ENCODE peak calls at places on chromosomes 13 and 19, in four cellular contexts. C is foreskin fibroblast, S is tibial nerve, Y is thoracic aorta. G is an unnamed sample.
A peak's percentile ranks its signal among the peaks of the same experiment; 100 is the strongest.

GRCh38 chr13:33307820-33308219 is 22.3 kb upstream of the STARD13 start:
- DNase-seq in C (no peak), S (no peak), Y (no peak), G (no peak)

GRCh38 chr19:40974633-40975037 is 16.4 kb upstream of the CYP2B6 start:
- DNase-seq in C (peak; percentile 83), S (peak; percentile 41), Y (peak; percentile 31), G (peak; percentile 77)

GRCh38 chr13:103471896-103472295 is 405.7 kb upstream of the SLC10A2 start:
- DNase-seq in C (no peak), S (no peak), Y (no peak), G (no peak)

GRCh38 chr13:93420887-93421286 is 194.3 kb downstream of the GPC6 start:
- DNase-seq in C (no peak), S (no peak), Y (no peak), G (no peak)

GRCh38 chr13:80249906-80250513 is 90.9 kb downstream of the SPRY2 start:
- DNase-seq in C (peak; percentile 36), S (no peak), Y (no peak), G (no peak)

GRCh38 chr19:55092423-55093318 is 17.0 kb downstream of the EPS8L1 start:
- DNase-seq in C (no peak), S (no peak), Y (no peak), G (no peak)

GRCh38 chr19:19342086-19343015 is 21.7 kb downstream of the MAU2 start:
- DNase-seq in C (peak; percentile 77), S (no peak), Y (no peak), G (peak; percentile 83)

GRCh38 chr19:10505583-10506229 is 2.5 kb upstream of the KEAP1 start:
- DNase-seq in C (peak; percentile 80), S (peak; percentile 64), Y (peak; percentile 25), G (peak; percentile 73)

GRCh38 chr19:10583021-10583776 is 3.9 kb downstream of the AP1M2 start:
- DNase-seq in C (no peak), S (no peak), Y (no peak), G (no peak)

GRCh38 chr13:39451860-39452301 is 151.1 kb downstream of the LHFPL6 start:
- DNase-seq in C (peak; percentile 14), S (no peak), Y (no peak), G (peak; percentile 57)

GRCh38 chr13:107095876-107096275 is 527.9 kb upstream of the ARGLU1 start:
- DNase-seq in C (no peak), S (no peak), Y (no peak), G (no peak)

GRCh38 chr13:113029487-113030258 is 60.7 kb downstream of the MCF2L start:
- DNase-seq in C (peak; percentile 38), S (no peak), Y (no peak), G (peak; percentile 89)

GRCh38 chr19:13207237-13208130 is 57.3 kb downstream of the IER2 start:
- DNase-seq in C (peak; percentile 58), S (no peak), Y (no peak), G (no peak)

GRCh38 chr19:7969560-7969949 is 26.1 kb upstream of the TIMM44 start:
- DNase-seq in C (no peak), S (no peak), Y (no peak), G (no peak)

GRCh38 chr13:94933230-94933751 is 220.9 kb upstream of the SOX21 start:
- DNase-seq in C (no peak), S (no peak), Y (no peak), G (peak; percentile 57)

GRCh38 chr13:42534785-42535184 is 39.2 kb upstream of the TNFSF11 start:
- DNase-seq in C (no peak), S (no peak), Y (no peak), G (no peak)

GRCh38 chr13:49569993-49570689 is 15.2 kb downstream of the RCBTB1 start:
- DNase-seq in C (no peak), S (no peak), Y (no peak), G (no peak)

GRCh38 chr19:9584073-9584833 is at the start of gene ZNF121:
- DNase-seq in C (peak; percentile 92), S (peak; percentile 64), Y (peak; percentile 19), G (peak; percentile 84)

GRCh38 chr19:6354098-6354674 is 7.1 kb upstream of the CLPP start:
- DNase-seq in C (peak; percentile 57), S (no peak), Y (no peak), G (no peak)

GRCh38 chr19:5054551-5055456 is 85.9 kb downstream of the KDM4B start:
- DNase-seq in C (no peak), S (no peak), Y (no peak), G (no peak)

GRCh38 chr13:112635323-112635722 is 47.4 kb upstream of the TUBGCP3 start:
- DNase-seq in C (no peak), S (no peak), Y (no peak), G (no peak)

GRCh38 chr19:9705836-9706235 is 30.9 kb upstream of the ZNF562 start:
- DNase-seq in C (no peak), S (no peak), Y (no peak), G (no peak)

GRCh38 chr13:30235206-30235605 is 72.1 kb downstream of the KATNAL1 start:
- DNase-seq in C (peak; percentile 14), S (no peak), Y (no peak), G (no peak)

GRCh38 chr13:39684531-39685137 is 29.2 kb downstream of the COG6 start:
- DNase-seq in C (peak; percentile 49), S (no peak), Y (no peak), G (no peak)

GRCh38 chr19:44608391-44608821 is 5.0 kb upstream of the IGSF23 start:
- DNase-seq in C (peak; percentile 51), S (no peak), Y (no peak), G (no peak)

GRCh38 chr13:46721054-46721453 is 75.9 kb downstream of the ESD start:
- DNase-seq in C (peak; percentile 76), S (no peak), Y (no peak), G (no peak)

GRCh38 chr13:48531416-48532145 is 1.3 kb downstream of the RCBTB2 start:
- DNase-seq in C (no peak), S (no peak), Y (no peak), G (no peak)

GRCh38 chr13:49304763-49305695 is 57.3 kb downstream of the CDADC1 start:
- DNase-seq in C (no peak), S (no peak), Y (no peak), G (no peak)

GRCh38 chr13:98223741-98224140 is 46.7 kb upstream of the RNF113B start:
- DNase-seq in C (no peak), S (no peak), Y (no peak), G (no peak)

GRCh38 chr13:73259061-73259908 is 200.5 kb downstream of the KLF5 start:
- DNase-seq in C (peak; percentile 3), S (no peak), Y (no peak), G (no peak)

GRCh38 chr13:28822801-28823200 is 2.7 kb downstream of the MTUS2 start:
- DNase-seq in C (no peak), S (no peak), Y (no peak), G (no peak)

GRCh38 chr19:45637890-45638667 is 1.1 kb downstream of the EML2 start:
- DNase-seq in C (peak; percentile 71), S (no peak), Y (no peak), G (peak; percentile 83)

GRCh38 chr13:27341616-27342015 is 71.0 kb downstream of the RASL11A start:
- DNase-seq in C (no peak), S (no peak), Y (no peak), G (no peak)

GRCh38 chr19:49688531-49689132 is 762 bp upstream of the ADM5 start:
- DNase-seq in C (peak; percentile 17), S (no peak), Y (no peak), G (no peak)

GRCh38 chr19:49687566-49688316 is 1.7 kb upstream of the ADM5 start:
- DNase-seq in C (peak; percentile 51), S (no peak), Y (no peak), G (no peak)

GRCh38 chr19:49690656-49691242 is at the start of gene CPT1C:
- DNase-seq in C (peak; percentile 93), S (peak; percentile 47), Y (no peak), G (peak; percentile 95)

GRCh38 chr19:49690073-49690655 is 752 bp upstream of the CPT1C start:
- DNase-seq in C (peak; percentile 55), S (no peak), Y (no peak), G (no peak)

GRCh38 chr19:49689133-49690072 is at the start of gene ADM5:
- DNase-seq in C (peak; percentile 62), S (no peak), Y (no peak), G (peak; percentile 86)
- TF ChIP-seq CTCF in C (peak; percentile 61), S (peak; percentile 42), Y (no peak), G (peak; percentile 87)

DNA sequence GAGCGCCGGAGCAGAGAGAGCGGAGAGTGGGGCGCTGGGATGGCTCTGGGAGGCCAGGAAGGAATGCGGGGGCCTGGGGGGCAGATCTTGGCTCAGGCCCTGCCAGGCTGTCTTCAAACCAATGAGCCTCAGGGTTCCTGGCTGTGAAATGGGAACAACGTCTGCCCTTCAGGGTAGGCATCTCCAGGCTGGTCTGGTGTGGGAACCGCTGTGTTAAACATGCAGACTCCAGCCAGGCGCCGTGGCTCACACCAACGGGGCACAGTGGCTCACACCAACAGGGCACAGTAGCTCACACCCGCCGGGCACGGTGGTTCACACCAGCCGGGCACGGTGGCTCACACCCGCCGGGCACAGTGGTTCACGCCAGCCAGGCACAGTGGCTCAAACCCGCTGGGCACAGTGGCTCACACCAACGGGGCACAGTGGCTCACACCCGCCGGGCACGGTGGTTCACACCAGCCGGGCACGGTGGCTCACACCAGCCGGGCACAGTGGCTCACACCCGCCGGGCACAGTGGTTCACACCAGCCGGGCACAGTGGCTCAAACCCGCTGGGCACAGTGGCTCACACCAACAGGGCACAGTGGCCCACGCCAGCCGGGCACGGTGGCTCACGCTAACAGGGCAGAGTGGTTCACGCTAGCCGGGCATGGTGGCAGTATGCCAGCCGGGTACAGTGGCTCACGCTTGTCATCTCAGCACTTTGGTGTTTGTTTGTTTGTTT is 40.1 kb downstream of the EFNA2 start:
- DNase-seq in C (no peak), S (no peak), Y (no peak), G (no peak)
- H3K4me3 ChIP-seq in C (peak overlapping the region; percentile 40), S (peak overlapping the region; percentile 42), Y (peak overlapping the region; percentile 63), G (no peak overlapping the region)

GRCh38 chr13:62510906-62511655 is 1095.4 kb upstream of the PCDH20 start:
- DNase-seq in C (peak; percentile 2), S (no peak), Y (no peak), G (no peak)

DNA sequence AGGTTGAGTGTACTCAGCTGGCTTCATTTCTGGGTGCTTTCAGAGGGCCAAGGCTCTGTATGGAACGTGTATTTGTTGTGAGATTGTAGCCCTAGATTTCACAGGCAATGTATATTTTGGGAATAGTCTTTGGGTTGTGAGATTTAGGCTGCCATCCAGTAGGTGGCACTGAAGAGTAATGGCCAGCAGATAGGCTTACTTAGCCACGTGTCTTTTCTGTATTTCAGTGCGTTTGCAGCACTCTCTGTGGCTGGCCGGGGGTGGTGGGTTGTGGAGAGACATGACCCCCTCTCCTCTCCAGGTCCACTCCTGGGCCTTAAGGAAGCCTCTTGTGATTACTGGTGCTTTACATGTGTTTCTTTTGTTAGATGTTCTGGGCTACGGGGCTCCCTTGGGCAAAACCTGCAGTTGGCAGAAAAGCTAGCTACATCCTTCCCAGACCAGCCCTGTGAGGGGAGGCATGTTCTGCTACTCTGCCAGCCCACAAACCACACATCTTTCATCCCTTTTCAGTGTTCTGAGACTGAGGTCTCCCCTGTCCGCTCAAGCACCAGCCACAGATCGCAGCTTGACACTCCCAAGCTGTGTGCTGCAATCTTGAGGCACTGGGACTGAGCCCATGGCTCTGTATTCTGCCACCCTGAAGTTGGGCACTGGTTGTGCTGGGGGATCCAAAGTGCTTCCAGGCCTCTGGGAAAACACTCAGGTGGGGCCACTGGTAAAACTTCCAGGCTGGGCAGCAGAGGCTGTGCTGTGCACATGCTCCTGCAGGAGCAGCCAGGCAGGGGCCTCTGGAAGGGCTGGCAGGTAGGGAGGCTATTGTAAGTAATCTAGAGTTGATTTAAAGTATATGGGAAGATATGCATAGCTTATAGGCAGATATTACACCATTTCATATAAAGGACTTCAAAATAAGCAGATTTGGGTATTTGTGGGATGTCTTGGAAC is 1096.8 kb upstream of the PCDH20 start:
- DNase-seq in C (peak; percentile 49), S (no peak), Y (no peak), G (peak; percentile 20)
- TF ChIP-seq CTCF in C (peak; percentile 60), S (no peak), Y (no peak), G (peak; percentile 59)

GRCh38 chr13:110232756-110233155 is 74.2 kb downstream of the COL4A1 start:
- DNase-seq in C (peak; percentile 86), S (no peak), Y (no peak), G (no peak)
- H3K4me3 ChIP-seq in C (peak overlapping the region; percentile 31), S (no peak overlapping the region), Y (peak overlapping the region; percentile 53), G (no peak overlapping the region)